ENCODE peak calls at places on chromosomes 16 and 17, in nine cellular contexts. One of them, this sample, is unnamed.

GRCh38 chr17:82283208-82283749 is 9.8 kb upstream of the CSNK1D start:
- DNase-seq in esophagus muscularis mucosa: no peak
- DNase-seq in PC-3: peak
- DNase-seq in vagina: no peak
- DNase-seq in esophagus squamous epithelium: no peak
- DNase-seq in GM13976: no peak
- DNase-seq in GM12864: no peak
- DNase-seq in AG09309: no peak
- DNase-seq in breast epithelium: no peak
- DNase-seq in this sample: peak

GRCh38 chr16:57675752-57676623 is 7.9 kb downstream of the ADGRG3 start:
- DNase-seq in esophagus muscularis mucosa: no peak
- DNase-seq in PC-3: no peak
- DNase-seq in vagina: no peak
- DNase-seq in esophagus squamous epithelium: no peak
- DNase-seq in GM13976: no peak
- DNase-seq in GM12864: no peak
- DNase-seq in AG09309: no peak
- DNase-seq in breast epithelium: no peak
- DNase-seq in this sample: peak

GRCh38 chr16:57226701-57227621 is 18.1 kb upstream of the ARL2BP start:
- DNase-seq in esophagus muscularis mucosa: no peak
- DNase-seq in PC-3: no peak
- DNase-seq in vagina: no peak
- DNase-seq in esophagus squamous epithelium: no peak
- DNase-seq in GM13976: no peak
- DNase-seq in GM12864: no peak
- DNase-seq in AG09309: no peak
- DNase-seq in breast epithelium: no peak
- DNase-seq in this sample: no peak

GRCh38 chr16:51237861-51238378 is 86.8 kb upstream of the SALL1 start:
- DNase-seq in esophagus muscularis mucosa: no peak
- DNase-seq in PC-3: no peak
- DNase-seq in vagina: no peak
- DNase-seq in esophagus squamous epithelium: no peak
- DNase-seq in GM13976: no peak
- DNase-seq in GM12864: no peak
- DNase-seq in AG09309: no peak
- DNase-seq in breast epithelium: no peak
- DNase-seq in this sample: no peak

GRCh38 chr17:1446201-1446600 is 9.8 kb downstream of the CRK start:
- DNase-seq in esophagus muscularis mucosa: no peak
- DNase-seq in PC-3: no peak
- DNase-seq in vagina: no peak
- DNase-seq in esophagus squamous epithelium: no peak
- DNase-seq in GM13976: no peak
- DNase-seq in GM12864: no peak
- DNase-seq in AG09309: no peak
- DNase-seq in breast epithelium: no peak
- DNase-seq in this sample: no peak

GRCh38 chr16:4882633-4883285 is 35.5 kb downstream of the UBN1 start:
- DNase-seq in esophagus muscularis mucosa: no peak
- DNase-seq in PC-3: peak
- DNase-seq in vagina: no peak
- DNase-seq in esophagus squamous epithelium: no peak
- DNase-seq in GM13976: no peak
- DNase-seq in GM12864: no peak
- DNase-seq in AG09309: no peak
- DNase-seq in breast epithelium: peak
- DNase-seq in this sample: peak

GRCh38 chr17:61927211-61928100 is at the start of gene INTS2:
- DNase-seq in esophagus muscularis mucosa: peak
- DNase-seq in PC-3: peak
- DNase-seq in vagina: no peak
- DNase-seq in esophagus squamous epithelium: peak
- DNase-seq in GM13976: peak
- DNase-seq in GM12864: peak
- DNase-seq in AG09309: peak
- DNase-seq in breast epithelium: peak
- DNase-seq in this sample: peak

GRCh38 chr17:50661795-50662391 is 27.2 kb downstream of the ABCC3 start:
- DNase-seq in esophagus muscularis mucosa: no peak
- DNase-seq in PC-3: peak
- DNase-seq in vagina: no peak
- DNase-seq in esophagus squamous epithelium: no peak
- DNase-seq in GM13976: no peak
- DNase-seq in GM12864: no peak
- DNase-seq in AG09309: peak
- DNase-seq in breast epithelium: peak
- DNase-seq in this sample: peak

GRCh38 chr16:85365120-85365519 is 248.0 kb upstream of the GSE1 start:
- DNase-seq in esophagus muscularis mucosa: no peak
- DNase-seq in PC-3: no peak
- DNase-seq in vagina: no peak
- DNase-seq in esophagus squamous epithelium: no peak
- DNase-seq in GM13976: no peak
- DNase-seq in GM12864: no peak
- DNase-seq in AG09309: no peak
- DNase-seq in breast epithelium: no peak
- DNase-seq in this sample: peak

GRCh38 chr16:81738831-81739496 is 40.1 kb upstream of the PLCG2 start:
- DNase-seq in esophagus muscularis mucosa: no peak
- DNase-seq in PC-3: no peak
- DNase-seq in vagina: no peak
- DNase-seq in esophagus squamous epithelium: peak
- DNase-seq in GM13976: peak
- DNase-seq in GM12864: no peak
- DNase-seq in AG09309: no peak
- DNase-seq in breast epithelium: no peak
- DNase-seq in this sample: no peak

GRCh38 chr17:787641-788221 is 5.6 kb downstream of the MRM3 start:
- DNase-seq in esophagus muscularis mucosa: no peak
- DNase-seq in PC-3: no peak
- DNase-seq in vagina: no peak
- DNase-seq in esophagus squamous epithelium: no peak
- DNase-seq in GM13976: no peak
- DNase-seq in GM12864: no peak
- DNase-seq in AG09309: no peak
- DNase-seq in breast epithelium: no peak
- DNase-seq in this sample: no peak

GRCh38 chr16:1745900-1746692 is 25.2 kb downstream of the NME3 start:
- DNase-seq in esophagus muscularis mucosa: no peak
- DNase-seq in PC-3: peak
- DNase-seq in vagina: no peak
- DNase-seq in esophagus squamous epithelium: no peak
- DNase-seq in GM13976: no peak
- DNase-seq in GM12864: no peak
- DNase-seq in AG09309: no peak
- DNase-seq in breast epithelium: no peak
- DNase-seq in this sample: peak

GRCh38 chr17:7841622-7842379 is 7.8 kb downstream of the KDM6B start:
- DNase-seq in esophagus muscularis mucosa: peak
- DNase-seq in PC-3: peak
- DNase-seq in vagina: no peak
- DNase-seq in esophagus squamous epithelium: no peak
- DNase-seq in GM13976: peak
- DNase-seq in GM12864: no peak
- DNase-seq in AG09309: no peak
- DNase-seq in breast epithelium: peak
- DNase-seq in this sample: peak

DNA sequence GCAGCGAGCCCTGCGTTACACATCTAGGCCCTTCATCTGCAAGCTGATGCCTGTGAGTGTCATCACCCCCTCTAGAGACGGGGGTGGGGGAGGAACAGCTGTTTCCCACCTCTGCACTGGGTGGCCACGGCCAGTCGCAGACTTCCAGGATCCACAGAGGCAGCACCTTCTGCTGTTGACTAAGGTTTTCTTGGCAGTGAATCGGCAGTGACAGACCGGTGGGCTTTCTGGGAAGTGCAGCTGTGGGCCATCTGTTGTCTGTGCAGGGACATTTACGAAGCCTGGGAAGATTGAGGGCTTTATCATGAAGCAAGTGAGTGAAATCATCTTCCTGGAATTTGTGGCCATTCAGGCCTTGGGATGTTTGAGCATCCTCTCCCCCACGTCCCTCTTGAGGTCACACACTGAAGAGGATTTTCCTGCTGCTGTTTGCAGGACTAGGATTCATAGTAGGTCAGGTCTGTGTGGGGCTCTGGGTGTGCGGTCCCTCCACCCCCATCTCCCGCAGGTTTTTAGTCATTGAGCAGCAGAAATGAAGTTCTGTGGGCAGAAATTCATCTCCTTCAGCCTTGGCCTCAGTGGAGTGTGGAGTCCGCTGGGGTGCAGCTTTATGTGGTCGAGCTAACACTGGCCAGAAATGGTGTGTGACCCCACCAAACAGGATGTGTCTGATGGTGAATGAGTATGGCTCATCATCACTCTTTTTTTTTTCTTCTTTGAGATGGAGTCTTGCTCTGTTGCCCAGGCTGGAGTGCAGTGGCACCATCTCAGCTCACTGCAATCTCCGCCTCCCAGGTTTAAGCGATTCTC is 12.0 kb downstream of the PGS1 start:
- DNase-seq in esophagus muscularis mucosa: no peak
- DNase-seq in PC-3: peak
- DNase-seq in vagina: no peak
- DNase-seq in esophagus squamous epithelium: no peak
- DNase-seq in GM13976: no peak
- DNase-seq in GM12864: no peak
- DNase-seq in AG09309: peak
- DNase-seq in breast epithelium: no peak
- DNase-seq in this sample: peak
- TF ChIP-seq CTCF in esophagus muscularis mucosa: no peak
- TF ChIP-seq CTCF in PC-3: no peak
- TF ChIP-seq CTCF in vagina: no peak
- TF ChIP-seq CTCF in esophagus squamous epithelium: peak
- TF ChIP-seq CTCF in GM13976: no peak
- TF ChIP-seq CTCF in GM12864: peak
- TF ChIP-seq CTCF in AG09309: peak
- TF ChIP-seq CTCF in breast epithelium: no peak
- TF ChIP-seq CTCF in this sample: no peak

DNA sequence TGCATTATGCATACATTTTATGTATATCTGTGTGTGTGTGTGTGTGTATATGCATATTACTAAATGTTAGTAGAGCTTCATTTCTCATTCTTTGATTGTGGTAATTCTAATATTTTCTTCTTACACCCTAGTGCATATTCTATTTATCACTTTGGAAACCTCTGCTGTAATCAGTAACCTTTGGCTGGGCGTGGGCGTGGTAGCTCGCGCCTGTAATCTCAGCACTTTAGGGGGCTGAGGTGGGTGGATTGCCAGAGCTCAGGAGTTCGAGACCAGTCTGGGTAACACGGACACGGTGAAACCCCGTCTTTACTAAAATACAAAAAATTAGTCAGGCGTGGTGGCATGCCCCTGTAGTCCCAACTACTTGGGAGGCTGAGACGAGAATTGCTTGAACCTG is 26.9 kb downstream of the CPSF4L start:
- DNase-seq in esophagus muscularis mucosa: no peak
- DNase-seq in PC-3: no peak
- DNase-seq in vagina: no peak
- DNase-seq in esophagus squamous epithelium: no peak
- DNase-seq in GM13976: no peak
- DNase-seq in GM12864: no peak
- DNase-seq in AG09309: no peak
- DNase-seq in breast epithelium: no peak
- DNase-seq in this sample: no peak
- TF ChIP-seq CTCF in esophagus muscularis mucosa: no peak
- TF ChIP-seq CTCF in PC-3: no peak
- TF ChIP-seq CTCF in vagina: no peak
- TF ChIP-seq CTCF in esophagus squamous epithelium: no peak
- TF ChIP-seq CTCF in GM13976: no peak
- TF ChIP-seq CTCF in GM12864: no peak
- TF ChIP-seq CTCF in AG09309: no peak
- TF ChIP-seq CTCF in breast epithelium: no peak
- TF ChIP-seq CTCF in this sample: no peak

GRCh38 chr16:68355447-68356248 is 44.8 kb downstream of the PRMT7 start:
- DNase-seq in esophagus muscularis mucosa: no peak
- DNase-seq in PC-3: no peak
- DNase-seq in vagina: no peak
- DNase-seq in esophagus squamous epithelium: no peak
- DNase-seq in GM13976: peak
- DNase-seq in GM12864: no peak
- DNase-seq in AG09309: no peak
- DNase-seq in breast epithelium: no peak
- DNase-seq in this sample: no peak
- TF ChIP-seq CTCF in esophagus muscularis mucosa: no peak
- TF ChIP-seq CTCF in PC-3: peak
- TF ChIP-seq CTCF in vagina: no peak
- TF ChIP-seq CTCF in esophagus squamous epithelium: no peak
- TF ChIP-seq CTCF in GM13976: no peak
- TF ChIP-seq CTCF in GM12864: no peak
- TF ChIP-seq CTCF in AG09309: no peak
- TF ChIP-seq CTCF in breast epithelium: no peak
- TF ChIP-seq CTCF in this sample: no peak

GRCh38 chr16:88286301-88286923 is 96.3 kb upstream of the ZNF469 start:
- DNase-seq in esophagus muscularis mucosa: no peak
- DNase-seq in PC-3: no peak
- DNase-seq in vagina: no peak
- DNase-seq in esophagus squamous epithelium: no peak
- DNase-seq in GM13976: no peak
- DNase-seq in GM12864: no peak
- DNase-seq in AG09309: no peak
- DNase-seq in breast epithelium: no peak
- DNase-seq in this sample: no peak

GRCh38 chr16:88288303-88288702 is 94.5 kb upstream of the ZNF469 start:
- DNase-seq in esophagus muscularis mucosa: no peak
- DNase-seq in PC-3: no peak
- DNase-seq in vagina: no peak
- DNase-seq in esophagus squamous epithelium: no peak
- DNase-seq in GM13976: no peak
- DNase-seq in GM12864: no peak
- DNase-seq in AG09309: no peak
- DNase-seq in breast epithelium: no peak
- DNase-seq in this sample: no peak

GRCh38 chr16:88285514-88285822 is 97.3 kb upstream of the ZNF469 start:
- DNase-seq in esophagus muscularis mucosa: no peak
- DNase-seq in PC-3: no peak
- DNase-seq in vagina: no peak
- DNase-seq in esophagus squamous epithelium: no peak
- DNase-seq in GM13976: no peak
- DNase-seq in GM12864: no peak
- DNase-seq in AG09309: no peak
- DNase-seq in breast epithelium: no peak
- DNase-seq in this sample: no peak

GRCh38 chr16:88289001-88289400 is 93.8 kb upstream of the ZNF469 start:
- DNase-seq in esophagus muscularis mucosa: no peak
- DNase-seq in PC-3: no peak
- DNase-seq in vagina: no peak
- DNase-seq in esophagus squamous epithelium: no peak
- DNase-seq in GM13976: no peak
- DNase-seq in GM12864: no peak
- DNase-seq in AG09309: no peak
- DNase-seq in breast epithelium: no peak
- DNase-seq in this sample: no peak

DNA sequence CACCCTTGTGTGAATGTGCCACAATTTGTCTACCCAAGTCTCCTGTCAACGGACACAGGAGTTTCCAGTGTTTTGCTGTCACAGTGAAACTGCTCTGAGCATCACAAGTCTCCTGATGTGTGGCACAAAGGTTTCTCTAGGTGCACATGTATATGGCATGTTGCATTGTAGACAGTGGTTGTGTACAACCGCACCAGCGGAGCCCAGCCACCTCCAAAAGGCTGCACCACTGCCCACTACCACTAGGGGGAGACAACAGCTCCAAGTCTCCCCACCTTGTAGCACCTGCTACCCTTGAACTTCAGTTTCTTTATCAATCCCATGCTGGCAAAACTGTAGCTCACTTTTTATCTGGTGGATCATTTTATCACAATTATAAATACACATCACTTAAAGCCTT is 95.5 kb upstream of the ZNF469 start:
- DNase-seq in esophagus muscularis mucosa: no peak
- DNase-seq in PC-3: peak
- DNase-seq in vagina: no peak
- DNase-seq in esophagus squamous epithelium: no peak
- DNase-seq in GM13976: no peak
- DNase-seq in GM12864: no peak
- DNase-seq in AG09309: no peak
- DNase-seq in breast epithelium: no peak
- DNase-seq in this sample: peak
- TF ChIP-seq CTCF in esophagus muscularis mucosa: peak
- TF ChIP-seq CTCF in PC-3: peak
- TF ChIP-seq CTCF in vagina: no peak
- TF ChIP-seq CTCF in esophagus squamous epithelium: no peak
- TF ChIP-seq CTCF in GM13976: no peak
- TF ChIP-seq CTCF in GM12864: peak
- TF ChIP-seq CTCF in AG09309: peak
- TF ChIP-seq CTCF in breast epithelium: no peak
- TF ChIP-seq CTCF in this sample: peak

This sample was measured in MCF 10A.